ENCODE peak calls at places on chromosomes 16 and 17, in five cellular contexts. D is cardiac muscle cell, I is AG09309, O is AG10803, K is fibroblast of lung. S is an unnamed sample.

GRCh38 chr16:54325616-54326265 is 39.2 kb upstream of the IRX3 start:
- DNase-seq in D (no peak), I (no peak), O (no peak), K (no peak), S (no peak)

GRCh38 chr16:56964243-56965148 is 2.7 kb downstream of the CETP start:
- DNase-seq in D (peak), I (peak), O (peak), K (peak), S (peak)

GRCh38 chr17:6346387-6346786 is 88.5 kb downstream of the AIPL1 start:
- DNase-seq in D (no peak), I (no peak), O (no peak), K (no peak), S (no peak)

GRCh38 chr17:59381716-59382570 is 50.5 kb downstream of the YPEL2 start:
- DNase-seq in D (no peak), I (no peak), O (peak), K (no peak), S (no peak)

GRCh38 chr17:55334285-55334684 is 69.5 kb downstream of the HLF start:
- DNase-seq in D (peak), I (no peak), O (peak), K (no peak), S (peak)

GRCh38 chr17:8255499-8255898 is 6.4 kb downstream of the PFAS start:
- DNase-seq in D (no peak), I (no peak), O (no peak), K (no peak), S (no peak)

GRCh38 chr17:52790359-52790955 is 631.9 kb upstream of the CA10 start:
- DNase-seq in D (peak), I (no peak), O (no peak), K (no peak), S (no peak)

GRCh38 chr17:78925662-78926555 is 722 bp upstream of the TIMP2 start:
- DNase-seq in D (peak), I (peak), O (peak), K (peak), S (peak)

GRCh38 chr16:66913081-66913480 is 5.6 kb downstream of the CDH16 start:
- DNase-seq in D (no peak), I (no peak), O (no peak), K (no peak), S (no peak)

GRCh38 chr17:38701504-38702165 is 3.4 kb upstream of the MLLT6 start:
- DNase-seq in D (peak), I (no peak), O (peak), K (no peak), S (peak)

GRCh38 chr17:82252511-82253178 is 20.9 kb downstream of the CSNK1D start:
- DNase-seq in D (no peak), I (no peak), O (no peak), K (no peak), S (no peak)

GRCh38 chr16:83615553-83615952 is 192.2 kb upstream of the HSBP1 start:
- DNase-seq in D (peak), I (no peak), O (peak), K (peak), S (peak)

GRCh38 chr16:3058173-3059030 is 7.0 kb upstream of the IL32 start:
- DNase-seq in D (peak), I (no peak), O (peak), K (peak), S (peak)

GRCh38 chr16:27174007-27174406 is 29.3 kb upstream of the KDM8 start:
- DNase-seq in D (no peak), I (no peak), O (no peak), K (no peak), S (no peak)

GRCh38 chr17:33272438-33272837 is 20.7 kb downstream of the ASIC2 start:
- DNase-seq in D (no peak), I (no peak), O (no peak), K (no peak), S (no peak)

GRCh38 chr17:9021985-9022552 is 759 bp downstream of the NTN1 start:
- DNase-seq in D (peak), I (no peak), O (peak), K (peak), S (peak)

GRCh38 chr17:68771867-68772515 is 170.8 kb upstream of the FAM20A start:
- DNase-seq in D (peak), I (no peak), O (peak), K (peak), S (peak)

GRCh38 chr16:1706386-1707192 is 594 bp downstream of the MAPK8IP3 start:
- DNase-seq in D (peak), I (no peak), O (no peak), K (peak), S (no peak)

GRCh38 chr16:8673611-8674412 is 605 bp upstream of the ABAT start:
- DNase-seq in D (no peak), I (no peak), O (no peak), K (no peak), S (no peak)

GRCh38 chr17:28398280-28398981 is 7.6 kb downstream of the SLC46A1 start:
- DNase-seq in D (no peak), I (no peak), O (no peak), K (peak), S (peak)

GRCh38 chr17:64707077-64707591 is 45.0 kb upstream of the SMURF2 start:
- DNase-seq in D (peak), I (peak), O (peak), K (peak), S (peak)

GRCh38 chr17:31688704-31689103 is 170.3 kb downstream of the COPRS start:
- DNase-seq in D (no peak), I (no peak), O (peak), K (no peak), S (no peak)

GRCh38 chr16:75096730-75097129 is 19.9 kb downstream of the LDHD start:
- DNase-seq in D (no peak), I (no peak), O (peak), K (no peak), S (no peak)

GRCh38 chr16:31351246-31351936 is 3.6 kb upstream of the ITGAX start:
- DNase-seq in D (no peak), I (no peak), O (no peak), K (no peak), S (no peak)

GRCh38 chr17:76529643-76530488 is 7.6 kb downstream of the CYGB start:
- DNase-seq in D (peak), I (peak), O (peak), K (peak), S (peak)

GRCh38 chr17:76528156-76528527 is 9.4 kb downstream of the CYGB start:
- DNase-seq in D (no peak), I (no peak), O (no peak), K (no peak), S (no peak)

GRCh38 chr17:76528528-76529223 is 8.8 kb downstream of the CYGB start:
- DNase-seq in D (peak), I (no peak), O (peak), K (peak), S (peak)

GRCh38 chr17:76529224-76529642 is 8.3 kb downstream of the CYGB start:
- DNase-seq in D (peak), I (peak), O (peak), K (peak), S (peak)

DNA sequence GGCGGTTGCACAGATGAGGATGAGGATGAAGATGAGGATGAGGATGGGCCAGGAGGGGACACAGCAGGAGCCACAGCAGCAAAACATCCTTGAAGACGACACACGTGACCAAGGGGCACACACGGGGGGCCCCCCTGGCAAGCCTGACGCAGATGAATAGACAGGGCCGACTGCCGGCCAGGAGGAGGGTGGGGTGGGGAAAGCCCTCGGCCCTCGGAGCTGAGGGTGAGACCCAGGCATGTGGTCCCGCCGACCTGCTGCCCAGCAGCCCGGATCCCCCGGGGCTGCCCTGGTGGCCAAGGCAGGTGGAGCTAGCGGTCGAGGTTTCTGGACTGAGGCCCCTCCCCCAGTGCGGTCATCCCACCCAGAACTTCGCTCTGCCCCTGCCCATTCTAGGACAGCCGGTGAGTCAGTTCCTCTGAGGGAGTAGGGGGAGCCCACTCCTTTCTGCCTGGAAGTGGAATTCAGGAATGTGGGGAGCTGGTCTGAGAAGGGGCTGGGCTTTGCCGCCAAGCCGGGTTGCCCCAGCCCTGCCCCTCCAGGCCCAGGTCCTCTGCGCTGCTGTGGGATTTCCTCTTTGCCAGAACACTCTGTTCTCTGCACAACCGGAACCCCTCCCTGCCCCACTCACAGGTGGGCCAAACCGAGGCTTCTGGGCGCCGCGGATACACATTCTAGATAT is 9.9 kb downstream of the CYGB start:
- DNase-seq in D (peak), I (no peak), O (peak), K (peak), S (peak)
- H3K4me3 ChIP-seq in D (no peak), I (no peak), O (no peak), K (peak), S (no peak)

GRCh38 chr17:416293-417206 is 63.9 kb upstream of the RPH3AL start:
- DNase-seq in D (no peak), I (no peak), O (no peak), K (no peak), S (no peak)
- TF ChIP-seq CTCF in D (no peak), I (no peak), O (no peak), K (no peak), S (no peak)

GRCh38 chr17:45143767-45144198 is 4.5 kb upstream of the HEXIM1 start:
- DNase-seq in D (peak), I (peak), O (peak), K (peak), S (peak)
- H3K4me3 ChIP-seq in D (no peak), I (peak), O (peak), K (peak), S (peak)

DNA sequence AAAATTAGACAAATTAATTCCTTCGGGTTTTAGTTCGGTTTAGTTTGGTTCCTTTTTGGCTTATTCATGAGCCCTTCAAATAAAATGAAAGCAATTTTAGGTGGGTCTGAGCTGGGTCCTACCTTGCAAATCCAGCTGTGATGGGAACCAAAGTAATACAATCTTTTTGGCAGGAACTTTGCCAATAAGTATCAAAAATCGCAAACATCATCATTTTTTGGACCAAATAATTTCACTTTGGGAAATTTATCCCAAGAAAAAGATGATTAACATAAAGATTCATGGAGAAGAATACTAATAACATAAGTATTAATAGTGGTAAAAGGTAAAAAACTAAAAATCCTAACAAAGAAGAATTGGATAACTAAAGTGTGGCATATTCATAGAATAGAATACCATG is 67.8 kb upstream of the MYOCD start:
- DNase-seq in D (no peak), I (no peak), O (no peak), K (no peak), S (no peak)
- TF ChIP-seq CTCF in D (no peak), I (no peak), O (no peak), K (no peak), S (no peak)

DNA sequence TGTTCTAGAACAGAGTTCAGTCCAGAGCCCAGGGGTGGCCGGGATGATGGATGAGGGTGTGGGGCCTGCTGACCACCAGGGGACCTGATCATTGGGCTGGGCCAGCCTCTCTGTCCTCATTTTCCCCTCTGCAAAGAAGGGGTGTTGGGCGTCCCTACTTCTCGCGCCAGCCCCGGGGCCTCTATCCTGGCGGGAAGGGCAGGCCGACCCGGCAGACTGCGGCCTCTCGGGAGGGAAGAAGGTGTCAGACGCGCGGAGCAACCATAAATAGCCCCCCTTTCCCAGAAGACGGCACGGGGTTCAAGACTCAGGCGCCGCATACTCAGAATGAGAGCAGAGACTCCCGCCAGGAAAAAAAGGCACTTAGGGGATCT is 1.9 kb upstream of the CACNA1G start:
- DNase-seq in D (no peak), I (no peak), O (no peak), K (no peak), S (no peak)
- H3K4me3 ChIP-seq in D (peak), I (no peak), O (no peak), K (no peak), S (no peak)

S was measured in fibroblast of mammary gland.